ENCODE peak calls at places on chromosome 3, in six cellular contexts. One of them, this sample, is unnamed.
A peak's percentile ranks its signal among the peaks of the same experiment; 100 is the strongest.

GRCh38 chr3:121624147-121624852 is 31.1 kb downstream of the FBXO40 start:
- DNase-seq in uterus: no peak
- DNase-seq in RWPE2: no peak
- DNase-seq in neural progenitor cell: no peak
- DNase-seq in cardiac muscle cell: no peak
- DNase-seq in prostate gland: no peak
- DNase-seq in this sample: no peak

GRCh38 chr3:81666502-81667121 is 94.8 kb downstream of the GBE1 start:
- DNase-seq in uterus: no peak
- DNase-seq in RWPE2: no peak
- DNase-seq in neural progenitor cell: no peak
- DNase-seq in cardiac muscle cell: peak; percentile 49
- DNase-seq in prostate gland: no peak
- DNase-seq in this sample: no peak

GRCh38 chr3:149820183-149820582 is 7.2 kb downstream of the RNF13 start:
- DNase-seq in uterus: no peak
- DNase-seq in RWPE2: no peak
- DNase-seq in neural progenitor cell: no peak
- DNase-seq in cardiac muscle cell: no peak
- DNase-seq in prostate gland: no peak
- DNase-seq in this sample: no peak

GRCh38 chr3:43753743-43754142 is 63.0 kb downstream of the ABHD5 start:
- DNase-seq in uterus: no peak
- DNase-seq in RWPE2: no peak
- DNase-seq in neural progenitor cell: no peak
- DNase-seq in cardiac muscle cell: peak; percentile 30
- DNase-seq in prostate gland: no peak
- DNase-seq in this sample: no peak

GRCh38 chr3:32954506-32954905 is 3.1 kb downstream of the CCR4 start:
- DNase-seq in uterus: no peak
- DNase-seq in RWPE2: no peak
- DNase-seq in neural progenitor cell: no peak
- DNase-seq in cardiac muscle cell: no peak
- DNase-seq in prostate gland: no peak
- DNase-seq in this sample: no peak

GRCh38 chr3:57112206-57112605 is 51.7 kb downstream of the SPATA12 start:
- DNase-seq in uterus: no peak
- DNase-seq in RWPE2: no peak
- DNase-seq in neural progenitor cell: peak; percentile 26
- DNase-seq in cardiac muscle cell: peak; percentile 26
- DNase-seq in prostate gland: no peak
- DNase-seq in this sample: no peak

GRCh38 chr3:177361042-177361938 is 164.0 kb upstream of the TBL1XR1 start:
- DNase-seq in uterus: no peak
- DNase-seq in RWPE2: no peak
- DNase-seq in neural progenitor cell: no peak
- DNase-seq in cardiac muscle cell: no peak
- DNase-seq in prostate gland: no peak
- DNase-seq in this sample: no peak

GRCh38 chr3:22106213-22106867 is 355.3 kb upstream of the ZNF385D start:
- DNase-seq in uterus: no peak
- DNase-seq in RWPE2: no peak
- DNase-seq in neural progenitor cell: no peak
- DNase-seq in cardiac muscle cell: no peak
- DNase-seq in prostate gland: no peak
- DNase-seq in this sample: no peak

GRCh38 chr3:11910971-11911531 is 64.4 kb upstream of the TAMM41 start:
- DNase-seq in uterus: no peak
- DNase-seq in RWPE2: no peak
- DNase-seq in neural progenitor cell: no peak
- DNase-seq in cardiac muscle cell: no peak
- DNase-seq in prostate gland: no peak
- DNase-seq in this sample: no peak

DNA sequence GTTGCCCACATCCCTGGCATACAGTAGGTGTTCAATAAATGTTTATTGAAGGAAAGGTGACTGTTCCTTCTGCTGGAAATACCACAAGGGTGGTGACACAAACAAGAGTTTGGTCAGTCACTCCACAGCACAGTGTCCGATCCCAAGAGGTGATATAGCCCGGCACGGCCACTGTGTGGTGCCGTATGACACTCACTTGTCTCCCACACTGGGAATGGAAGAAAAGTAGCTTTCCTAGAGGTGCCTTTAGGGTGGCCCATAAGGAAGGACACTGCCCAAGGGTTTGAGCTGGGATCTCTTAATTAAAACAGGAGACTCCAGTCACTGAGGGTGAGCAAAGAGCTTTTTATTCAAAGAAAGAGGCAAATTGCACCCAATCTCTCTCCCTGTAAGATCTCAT is 40.5 kb downstream of the TGM4 start:
- DNase-seq in uterus: no peak
- DNase-seq in RWPE2: no peak
- DNase-seq in neural progenitor cell: peak; percentile 50
- DNase-seq in cardiac muscle cell: no peak
- DNase-seq in prostate gland: no peak
- DNase-seq in this sample: no peak
- TF ChIP-seq CTCF in uterus: no peak
- TF ChIP-seq CTCF in RWPE2: peak; percentile 35
- TF ChIP-seq CTCF in neural progenitor cell: peak; percentile 43
- TF ChIP-seq CTCF in cardiac muscle cell: peak; percentile 34
- TF ChIP-seq CTCF in prostate gland: no peak
- TF ChIP-seq CTCF in this sample: peak; percentile 49

DNA sequence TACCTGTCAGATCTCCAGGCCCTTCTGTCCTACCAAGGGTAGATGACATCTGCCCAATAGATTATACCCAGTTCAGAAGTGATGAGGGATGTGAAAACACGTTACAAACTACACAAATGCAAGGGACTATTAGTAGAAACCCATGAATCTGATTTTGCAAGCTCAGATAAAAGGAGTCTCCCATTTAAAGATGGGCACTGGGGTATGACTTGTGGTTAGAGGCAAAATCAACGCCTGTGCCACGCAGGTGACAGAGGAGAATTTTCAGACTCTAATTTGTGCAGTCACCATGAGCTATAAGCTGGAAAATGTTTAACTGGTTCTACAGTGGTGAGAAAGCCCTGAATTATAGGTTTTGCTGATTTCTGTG is 184.4 kb upstream of the LPP start:
- DNase-seq in uterus: no peak
- DNase-seq in RWPE2: no peak
- DNase-seq in neural progenitor cell: no peak
- DNase-seq in cardiac muscle cell: no peak
- DNase-seq in prostate gland: no peak
- DNase-seq in this sample: no peak
- H3K4me3 ChIP-seq in uterus: no peak overlapping the region
- H3K4me3 ChIP-seq in RWPE2: no peak overlapping the region
- H3K4me3 ChIP-seq in neural progenitor cell: no peak overlapping the region
- H3K4me3 ChIP-seq in cardiac muscle cell: no peak overlapping the region
- H3K4me3 ChIP-seq in prostate gland: no peak overlapping the region
- H3K4me3 ChIP-seq in this sample: no peak overlapping the region

GRCh38 chr3:13415236-13416001 is 4.7 kb downstream of the NUP210 start:
- DNase-seq in uterus: no peak
- DNase-seq in RWPE2: no peak
- DNase-seq in neural progenitor cell: no peak
- DNase-seq in cardiac muscle cell: no peak
- DNase-seq in prostate gland: no peak
- DNase-seq in this sample: no peak

GRCh38 chr3:13420817-13421755 is 964 bp upstream of the NUP210 start:
- DNase-seq in uterus: no peak
- DNase-seq in RWPE2: no peak
- DNase-seq in neural progenitor cell: no peak
- DNase-seq in cardiac muscle cell: no peak
- DNase-seq in prostate gland: no peak
- DNase-seq in this sample: peak; percentile 77

GRCh38 chr3:13420051-13420816 is at the start of gene NUP210:
- DNase-seq in uterus: no peak
- DNase-seq in RWPE2: no peak
- DNase-seq in neural progenitor cell: peak; percentile 89
- DNase-seq in cardiac muscle cell: no peak
- DNase-seq in prostate gland: no peak
- DNase-seq in this sample: no peak

GRCh38 chr3:13416002-13416793 is 3.9 kb downstream of the NUP210 start:
- DNase-seq in uterus: no peak
- DNase-seq in RWPE2: no peak
- DNase-seq in neural progenitor cell: peak; percentile 41
- DNase-seq in cardiac muscle cell: no peak
- DNase-seq in prostate gland: no peak
- DNase-seq in this sample: no peak

GRCh38 chr3:13419356-13420050 is 619 bp downstream of the NUP210 start:
- DNase-seq in uterus: no peak
- DNase-seq in RWPE2: no peak
- DNase-seq in neural progenitor cell: peak; percentile 77
- DNase-seq in cardiac muscle cell: no peak
- DNase-seq in prostate gland: no peak
- DNase-seq in this sample: no peak
- TF ChIP-seq CTCF in uterus: no peak
- TF ChIP-seq CTCF in RWPE2: no peak
- TF ChIP-seq CTCF in neural progenitor cell: peak; percentile 22
- TF ChIP-seq CTCF in cardiac muscle cell: no peak
- TF ChIP-seq CTCF in prostate gland: no peak
- TF ChIP-seq CTCF in this sample: no peak

GRCh38 chr3:186854954-186855353 is 12.4 kb downstream of the ADIPOQ start:
- DNase-seq in uterus: no peak
- DNase-seq in RWPE2: no peak
- DNase-seq in neural progenitor cell: no peak
- DNase-seq in cardiac muscle cell: no peak
- DNase-seq in prostate gland: no peak
- DNase-seq in this sample: no peak

GRCh38 chr3:186849392-186849975 is 7.0 kb downstream of the ADIPOQ start:
- DNase-seq in uterus: no peak
- DNase-seq in RWPE2: no peak
- DNase-seq in neural progenitor cell: peak; percentile 54
- DNase-seq in cardiac muscle cell: peak; percentile 62
- DNase-seq in prostate gland: no peak
- DNase-seq in this sample: peak; percentile 42

GRCh38 chr3:186857743-186858142 is 15.2 kb downstream of the ADIPOQ start:
- DNase-seq in uterus: no peak
- DNase-seq in RWPE2: no peak
- DNase-seq in neural progenitor cell: no peak
- DNase-seq in cardiac muscle cell: no peak
- DNase-seq in prostate gland: no peak
- DNase-seq in this sample: no peak

GRCh38 chr3:186854146-186854545 is 11.6 kb downstream of the ADIPOQ start:
- DNase-seq in uterus: no peak
- DNase-seq in RWPE2: no peak
- DNase-seq in neural progenitor cell: no peak
- DNase-seq in cardiac muscle cell: no peak
- DNase-seq in prostate gland: no peak
- DNase-seq in this sample: no peak

GRCh38 chr3:186852994-186853393 is 10.5 kb downstream of the ADIPOQ start:
- DNase-seq in uterus: no peak
- DNase-seq in RWPE2: no peak
- DNase-seq in neural progenitor cell: no peak
- DNase-seq in cardiac muscle cell: no peak
- DNase-seq in prostate gland: no peak
- DNase-seq in this sample: no peak
- H3K4me3 ChIP-seq in uterus: no peak overlapping the region
- H3K4me3 ChIP-seq in RWPE2: no peak overlapping the region
- H3K4me3 ChIP-seq in neural progenitor cell: no peak overlapping the region
- H3K4me3 ChIP-seq in cardiac muscle cell: no peak overlapping the region
- H3K4me3 ChIP-seq in prostate gland: no peak overlapping the region
- H3K4me3 ChIP-seq in this sample: no peak overlapping the region

GRCh38 chr3:183396662-183397391 is 31.6 kb downstream of the MCF2L2 start:
- DNase-seq in uterus: no peak
- DNase-seq in RWPE2: no peak
- DNase-seq in neural progenitor cell: no peak
- DNase-seq in cardiac muscle cell: no peak
- DNase-seq in prostate gland: no peak
- DNase-seq in this sample: no peak
- TF ChIP-seq CTCF in uterus: no peak
- TF ChIP-seq CTCF in RWPE2: no peak
- TF ChIP-seq CTCF in neural progenitor cell: no peak
- TF ChIP-seq CTCF in cardiac muscle cell: no peak
- TF ChIP-seq CTCF in prostate gland: no peak
- TF ChIP-seq CTCF in this sample: no peak

DNA sequence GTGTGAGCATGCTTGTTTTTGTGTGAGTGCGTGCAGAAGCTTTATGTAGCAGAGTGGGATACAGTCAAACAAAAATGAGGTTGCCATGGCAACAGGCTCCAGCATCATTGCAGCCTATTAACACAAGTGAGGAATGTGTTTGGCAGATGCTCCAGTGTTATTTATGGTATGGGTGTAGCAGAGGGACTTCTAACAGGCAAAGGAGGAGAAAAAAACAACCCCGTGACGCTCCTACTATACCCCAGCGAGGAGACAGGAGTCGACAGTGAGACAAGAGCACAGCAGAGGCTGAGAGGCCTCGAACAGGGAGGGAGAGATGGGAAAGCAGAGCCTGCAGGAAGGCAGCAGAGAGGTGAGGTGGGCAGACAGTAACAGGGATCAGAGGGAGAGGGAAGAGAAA is 4.9 kb downstream of the ADCY5 start:
- DNase-seq in uterus: no peak
- DNase-seq in RWPE2: no peak
- DNase-seq in neural progenitor cell: peak; percentile 53
- DNase-seq in cardiac muscle cell: peak; percentile 20
- DNase-seq in prostate gland: no peak
- DNase-seq in this sample: no peak
- H3K4me3 ChIP-seq in uterus: no peak overlapping the region
- H3K4me3 ChIP-seq in RWPE2: no peak overlapping the region
- H3K4me3 ChIP-seq in neural progenitor cell: no peak overlapping the region
- H3K4me3 ChIP-seq in cardiac muscle cell: no peak overlapping the region
- H3K4me3 ChIP-seq in prostate gland: no peak overlapping the region
- H3K4me3 ChIP-seq in this sample: no peak overlapping the region

GRCh38 chr3:66280304-66280703 is 59.5 kb downstream of the SLC25A26 start:
- DNase-seq in uterus: no peak
- DNase-seq in RWPE2: no peak
- DNase-seq in neural progenitor cell: no peak
- DNase-seq in cardiac muscle cell: no peak
- DNase-seq in prostate gland: no peak
- DNase-seq in this sample: no peak
- TF ChIP-seq CTCF in uterus: no peak
- TF ChIP-seq CTCF in RWPE2: no peak
- TF ChIP-seq CTCF in neural progenitor cell: no peak
- TF ChIP-seq CTCF in cardiac muscle cell: no peak
- TF ChIP-seq CTCF in prostate gland: no peak
- TF ChIP-seq CTCF in this sample: no peak

GRCh38 chr3:197295871-197296270 is 2.5 kb downstream of the DLG1 start:
- DNase-seq in uterus: no peak
- DNase-seq in RWPE2: no peak
- DNase-seq in neural progenitor cell: no peak
- DNase-seq in cardiac muscle cell: no peak
- DNase-seq in prostate gland: no peak
- DNase-seq in this sample: no peak
- H3K4me3 ChIP-seq in uterus: no peak overlapping the region
- H3K4me3 ChIP-seq in RWPE2: peak overlapping the region; percentile 71
- H3K4me3 ChIP-seq in neural progenitor cell: peak overlapping the region; percentile 94
- H3K4me3 ChIP-seq in cardiac muscle cell: no peak overlapping the region
- H3K4me3 ChIP-seq in prostate gland: no peak overlapping the region
- H3K4me3 ChIP-seq in this sample: no peak overlapping the region